ENCODE peak calls at places on chromosomes 6 and 20, in seven cellular contexts. One of them, this sample, is unnamed.

GRCh38 chr6:136723780-136724179 is 68.5 kb downstream of the MAP3K5 start:
- DNase-seq in NCI-H1436: no peak
- DNase-seq in GM10248: no peak
- DNase-seq in Calu3: peak
- DNase-seq in OCI-M1: peak
- DNase-seq in GM03348: no peak
- DNase-seq in lung microvascular endothelial cell: no peak
- DNase-seq in this sample: no peak

GRCh38 chr6:14713008-14713452 is 532.8 kb upstream of the JARID2 start:
- DNase-seq in NCI-H1436: no peak
- DNase-seq in GM10248: no peak
- DNase-seq in Calu3: no peak
- DNase-seq in OCI-M1: no peak
- DNase-seq in GM03348: peak
- DNase-seq in lung microvascular endothelial cell: no peak
- DNase-seq in this sample: peak

GRCh38 chr6:7484666-7485065 is 56.8 kb upstream of the DSP start:
- DNase-seq in NCI-H1436: no peak
- DNase-seq in GM10248: no peak
- DNase-seq in Calu3: no peak
- DNase-seq in OCI-M1: no peak
- DNase-seq in GM03348: no peak
- DNase-seq in lung microvascular endothelial cell: no peak
- DNase-seq in this sample: no peak

GRCh38 chr20:30912006-30912660 is 345.3 kb upstream of the DEFB115 start:
- DNase-seq in NCI-H1436: no peak
- DNase-seq in GM10248: no peak
- DNase-seq in Calu3: no peak
- DNase-seq in OCI-M1: peak
- DNase-seq in GM03348: no peak
- DNase-seq in lung microvascular endothelial cell: no peak
- DNase-seq in this sample: no peak

GRCh38 chr6:46221221-46221793 is 50.5 kb upstream of the ENPP5 start:
- DNase-seq in NCI-H1436: peak
- DNase-seq in GM10248: peak
- DNase-seq in Calu3: peak
- DNase-seq in OCI-M1: peak
- DNase-seq in GM03348: peak
- DNase-seq in lung microvascular endothelial cell: peak
- DNase-seq in this sample: peak

GRCh38 chr6:111573892-111574800 is 31.5 kb downstream of the TRAF3IP2 start:
- DNase-seq in NCI-H1436: no peak
- DNase-seq in GM10248: no peak
- DNase-seq in Calu3: no peak
- DNase-seq in OCI-M1: no peak
- DNase-seq in GM03348: peak
- DNase-seq in lung microvascular endothelial cell: peak
- DNase-seq in this sample: peak

GRCh38 chr20:3710027-3710426 is 2.4 kb downstream of the SIGLEC1 start:
- DNase-seq in NCI-H1436: no peak
- DNase-seq in GM10248: no peak
- DNase-seq in Calu3: no peak
- DNase-seq in OCI-M1: no peak
- DNase-seq in GM03348: no peak
- DNase-seq in lung microvascular endothelial cell: no peak
- DNase-seq in this sample: no peak

GRCh38 chr20:24488064-24488799 is 18.8 kb downstream of the SYNDIG1 start:
- DNase-seq in NCI-H1436: no peak
- DNase-seq in GM10248: no peak
- DNase-seq in Calu3: no peak
- DNase-seq in OCI-M1: no peak
- DNase-seq in GM03348: no peak
- DNase-seq in lung microvascular endothelial cell: no peak
- DNase-seq in this sample: no peak

GRCh38 chr6:49468042-49468441 is 4.9 kb downstream of the CENPQ start:
- DNase-seq in NCI-H1436: no peak
- DNase-seq in GM10248: no peak
- DNase-seq in Calu3: no peak
- DNase-seq in OCI-M1: no peak
- DNase-seq in GM03348: no peak
- DNase-seq in lung microvascular endothelial cell: no peak
- DNase-seq in this sample: no peak

This sample was measured in H4.